ENCODE peak calls at places on chromosome 4, in nine cellular contexts. C is germinal center; Y is AG04450; L is stimulated activated CD4-positive, alpha-beta T cell treated with anti-CD3 and anti-CD28 coated beads, Interleukin-15, amount 100 ng/mL, for 1 hour; K is endothelial cell; V is dermis blood vessel endothelial cell; U is NCI-H2171; J is effector memory CD8-positive, alpha-beta T cell; A is Panc1. R is an unnamed sample.

GRCh38 chr4:6403400-6403685 is 69.1 kb downstream of the PPP2R2C start:
- DNase-seq in J (no peak), V (no peak), C (no peak), U (peak), L (no peak), Y (no peak), K (no peak), A (no peak), R (no peak)

GRCh38 chr4:94621491-94622080 is 136.2 kb upstream of the BMPR1B start:
- DNase-seq in J (peak), V (peak), C (peak), K (peak), L (no peak), U (no peak), Y (no peak), A (no peak), R (peak)

GRCh38 chr4:2819244-2820215 is 24.1 kb upstream of the ADD1 start:
- DNase-seq in V (no peak), J (no peak), C (no peak), Y (no peak), K (no peak), L (no peak), A (no peak), U (no peak), R (no peak)

GRCh38 chr4:146978641-146979040 is 33.0 kb upstream of the TTC29 start:
- DNase-seq in K (no peak), Y (no peak), A (no peak), C (no peak), V (no peak), L (no peak), J (no peak), U (no peak), R (no peak)

GRCh38 chr4:2596153-2596552 is 59.7 kb downstream of the FAM193A start:
- DNase-seq in C (no peak), A (no peak), J (no peak), K (no peak), U (no peak), V (no peak), L (no peak), Y (no peak), R (no peak)

GRCh38 chr4:123301942-123302341 is 94.7 kb upstream of the SPRY1 start:
- DNase-seq in K (no peak), J (no peak), U (no peak), L (no peak), V (no peak), C (no peak), Y (no peak), A (no peak), R (no peak)

GRCh38 chr4:22969314-22969896 is 276.7 kb downstream of the GBA3 start:
- DNase-seq in V (no peak), C (no peak), A (no peak), K (no peak), U (no peak), Y (no peak), J (no peak), L (no peak), R (no peak)

GRCh38 chr4:119729815-119730643 is 101.4 kb upstream of the PDE5A start:
- DNase-seq in Y (peak), V (peak), K (no peak), U (no peak), C (no peak), J (no peak), L (no peak), A (peak), R (no peak)

GRCh38 chr4:6942238-6942800 is 32.7 kb downstream of the TBC1D14 start:
- DNase-seq in C (no peak), U (no peak), K (no peak), V (peak), A (no peak), J (peak), L (no peak), Y (peak), R (peak)

GRCh38 chr4:10582059-10582686 is 102.4 kb downstream of the CLNK start:
- DNase-seq in L (no peak), U (no peak), V (peak), Y (peak), K (peak), C (peak), A (peak), J (peak), R (no peak)

GRCh38 chr4:169663894-169664293 is 43.5 kb downstream of the CLCN3 start:
- DNase-seq in J (no peak), Y (no peak), U (no peak), K (no peak), C (no peak), V (peak), A (no peak), L (no peak), R (no peak)

GRCh38 chr4:89306486-89307184 is 965 bp downstream of the GPRIN3 start:
- DNase-seq in C (no peak), V (no peak), U (no peak), J (no peak), L (no peak), K (no peak), A (no peak), Y (no peak), R (no peak)

GRCh38 chr4:72408568-72408967 is 160.5 kb downstream of the ADAMTS3 start:
- DNase-seq in A (no peak), J (no peak), L (no peak), Y (no peak), K (no peak), C (no peak), U (no peak), V (no peak), R (no peak)

GRCh38 chr4:125331116-125331515 is 16.4 kb downstream of the FAT4 start:
- DNase-seq in U (no peak), V (no peak), C (no peak), K (no peak), Y (no peak), L (no peak), A (no peak), J (no peak), R (no peak)

R was measured in naive thymus-derived CD4-positive, alpha-beta T cell.